ENCODE peak calls at places on chromosomes 5 and 9, in five cellular contexts. I is frontal cortex; K is PC-9; V is NCI-H2029 treated with DMSO at 0.1 percent for 48 hours; O is activated effector memory CD4-positive, alpha-beta T cell treated with anti-CD3 and anti-CD28 coated beads, Interleukin-2, amount 50 U/mL, for 16 hours. M is an unnamed sample.

GRCh38 chr5:179375966-179376365 is 30.7 kb upstream of the ADAMTS2 start:
- DNase-seq in I (no peak), K (no peak), V (no peak), O (peak; percentile 38), M (no peak)

GRCh38 chr9:81116340-81117207 is 572.8 kb downstream of the TLE1 start:
- DNase-seq in V (no peak), O (no peak), K (no peak), I (no peak), M (peak; percentile 61)

GRCh38 chr5:154944716-154945115 is 3.8 kb downstream of the MRPL22 start:
- DNase-seq in V (no peak), K (no peak), O (no peak), I (no peak), M (no peak)

GRCh38 chr5:167797933-167798332 is 493.5 kb upstream of the WWC1 start:
- DNase-seq in O (no peak), V (no peak), K (no peak), I (no peak), M (peak; percentile 14)

GRCh38 chr5:15664961-15665360 is 165.0 kb downstream of the FBXL7 start:
- DNase-seq in O (no peak), V (no peak), K (no peak), I (no peak), M (no peak)

GRCh38 chr5:81020478-81021167 is 60.5 kb downstream of the RASGRF2 start:
- DNase-seq in I (no peak), V (no peak), K (peak; percentile 53), O (no peak), M (peak; percentile 33)

GRCh38 chr5:777756-778161 is 6.8 kb downstream of the ZDHHC11B start:
- DNase-seq in I (no peak), O (peak; percentile 63), K (no peak), V (no peak), M (no peak)

GRCh38 chr9:98057095-98057799 is 715 bp downstream of the NANS start:
- DNase-seq in K (no peak), O (no peak), I (no peak), V (no peak), M (peak; percentile 50)

GRCh38 chr5:117872798-117873368 is 1115.5 kb downstream of the DTWD2 start:
- DNase-seq in K (no peak), I (no peak), V (no peak), O (no peak), M (no peak)

GRCh38 chr9:83955985-83956287 is 24.1 kb downstream of the HNRNPK start:
- DNase-seq in O (no peak), I (no peak), V (no peak), K (no peak), M (no peak)

GRCh38 chr5:130024006-130024405 is 119.7 kb downstream of the CHSY3 start:
- DNase-seq in K (no peak), V (no peak), O (no peak), I (no peak), M (peak; percentile 13)

GRCh38 chr9:120436937-120437592 is 142.9 kb downstream of the CDK5RAP2 start:
- DNase-seq in I (no peak), K (no peak), O (no peak), V (no peak), M (no peak)

GRCh38 chr5:127870914-127871313 is 167.7 kb downstream of the CCDC192 start:
- DNase-seq in K (no peak), I (no peak), O (no peak), V (no peak), M (no peak)

GRCh38 chr5:168707646-168708300 is 128.6 kb upstream of the PANK3 start:
- DNase-seq in I (no peak), V (no peak), O (no peak), K (no peak), M (no peak)

GRCh38 chr5:164002214-164002613 is 496.8 kb downstream of the MAT2B start:
- DNase-seq in I (no peak), O (no peak), K (peak; percentile 56), V (no peak), M (peak; percentile 1)

GRCh38 chr5:104650313-104650712 is 1087.7 kb upstream of the NUDT12 start:
- DNase-seq in V (no peak), K (no peak), O (no peak), I (no peak), M (no peak)